ENCODE peak calls at places on chromosome 9, in four cellular contexts. K, I, S and X are unnamed samples.

GRCh38 chr9:100086097-100086496 is 12.7 kb downstream of the ERP44 start:
- DNase-seq in S (no peak), K (no peak), I (no peak), X (no peak)

GRCh38 chr9:112299514-112299913 is 33.9 kb downstream of the PTBP3 start:
- DNase-seq in S (no peak), I (peak; percentile 35), K (no peak), X (no peak)

GRCh38 chr9:135346438-135347050 is 133.0 kb upstream of the PPP1R26 start:
- DNase-seq in K (no peak), S (no peak), I (no peak), X (no peak)

GRCh38 chr9:110125207-110125751 is 82.7 kb downstream of the C9orf152 start:
- DNase-seq in K (no peak), S (no peak), I (peak; percentile 96), X (no peak)

GRCh38 chr9:112224401-112225289 is 49.5 kb upstream of the SUSD1 start:
- DNase-seq in S (no peak), I (no peak), K (no peak), X (no peak)

GRCh38 chr9:93258818-93259489 is 75.0 kb downstream of the WNK2 start:
- DNase-seq in I (no peak), K (no peak), S (no peak), X (no peak)

GRCh38 chr9:108439967-108440366 is 415.8 kb downstream of the ACTL7B start:
- DNase-seq in S (no peak), K (no peak), I (no peak), X (no peak)

GRCh38 chr9:97943308-97943855 is 5.4 kb upstream of the HEMGN start:
- DNase-seq in S (no peak), I (no peak), K (no peak), X (no peak)

GRCh38 chr9:92325991-92326500 is 293 bp downstream of the CENPP start:
- DNase-seq in S (peak; percentile 42), K (no peak), I (no peak), X (no peak)

GRCh38 chr9:7146582-7146981 is 388.8 kb downstream of the KDM4C start:
- DNase-seq in S (no peak), I (no peak), K (no peak), X (no peak)

GRCh38 chr9:110101531-110102161 is 106.3 kb downstream of the C9orf152 start:
- DNase-seq in K (no peak), I (no peak), S (peak; percentile 57), X (no peak)